ENCODE peak calls at places on chromosomes 13 and 19, in nine cellular contexts. One of them, this sample, is unnamed.

GRCh38 chr19:54684537-54684936 is 21.8 kb downstream of the LILRB4 start:
- DNase-seq in AG04450: no peak
- DNase-seq in heart left ventricle: no peak
- DNase-seq in ovary: no peak
- DNase-seq in testis: peak; percentile 36
- DNase-seq in B cell: no peak
- DNase-seq in astrocyte of the spinal cord: no peak
- DNase-seq in AG09319: no peak
- DNase-seq in epithelial cell of esophagus: peak; percentile 24
- DNase-seq in this sample: peak; percentile 19

GRCh38 chr13:34076943-34077703 is 259.2 kb downstream of the RFC3 start:
- DNase-seq in AG04450: no peak
- DNase-seq in heart left ventricle: no peak
- DNase-seq in ovary: no peak
- DNase-seq in testis: no peak
- DNase-seq in B cell: no peak
- DNase-seq in astrocyte of the spinal cord: peak; percentile 53
- DNase-seq in AG09319: peak; percentile 28
- DNase-seq in epithelial cell of esophagus: peak; percentile 32
- DNase-seq in this sample: no peak

GRCh38 chr13:69571606-69572323 is 535.9 kb upstream of the ATXN8OS start:
- DNase-seq in AG04450: no peak
- DNase-seq in heart left ventricle: no peak
- DNase-seq in ovary: no peak
- DNase-seq in testis: no peak
- DNase-seq in B cell: no peak
- DNase-seq in astrocyte of the spinal cord: no peak
- DNase-seq in AG09319: no peak
- DNase-seq in epithelial cell of esophagus: no peak
- DNase-seq in this sample: no peak

GRCh38 chr13:113857531-113858195 is 6.2 kb downstream of the GAS6 start:
- DNase-seq in AG04450: no peak
- DNase-seq in heart left ventricle: no peak
- DNase-seq in ovary: peak; percentile 9
- DNase-seq in testis: peak; percentile 16
- DNase-seq in B cell: no peak
- DNase-seq in astrocyte of the spinal cord: no peak
- DNase-seq in AG09319: no peak
- DNase-seq in epithelial cell of esophagus: peak; percentile 23
- DNase-seq in this sample: no peak

GRCh38 chr13:42847891-42848663 is 66.7 kb downstream of the FAM216B start:
- DNase-seq in AG04450: no peak
- DNase-seq in heart left ventricle: no peak
- DNase-seq in ovary: no peak
- DNase-seq in testis: no peak
- DNase-seq in B cell: no peak
- DNase-seq in astrocyte of the spinal cord: peak; percentile 63
- DNase-seq in AG09319: peak; percentile 3
- DNase-seq in epithelial cell of esophagus: no peak
- DNase-seq in this sample: no peak

GRCh38 chr13:112634102-112634501 is 46.1 kb upstream of the TUBGCP3 start:
- DNase-seq in AG04450: no peak
- DNase-seq in heart left ventricle: no peak
- DNase-seq in ovary: no peak
- DNase-seq in testis: no peak
- DNase-seq in B cell: no peak
- DNase-seq in astrocyte of the spinal cord: no peak
- DNase-seq in AG09319: no peak
- DNase-seq in epithelial cell of esophagus: no peak
- DNase-seq in this sample: no peak

GRCh38 chr13:82850644-82851043 is 1031.6 kb downstream of the SLITRK1 start:
- DNase-seq in AG04450: no peak
- DNase-seq in heart left ventricle: no peak
- DNase-seq in ovary: no peak
- DNase-seq in testis: no peak
- DNase-seq in B cell: no peak
- DNase-seq in astrocyte of the spinal cord: no peak
- DNase-seq in AG09319: no peak
- DNase-seq in epithelial cell of esophagus: no peak
- DNase-seq in this sample: no peak

GRCh38 chr19:46514589-46515289 is 19.1 kb upstream of the PNMA8B start:
- DNase-seq in AG04450: no peak
- DNase-seq in heart left ventricle: no peak
- DNase-seq in ovary: no peak
- DNase-seq in testis: no peak
- DNase-seq in B cell: no peak
- DNase-seq in astrocyte of the spinal cord: no peak
- DNase-seq in AG09319: no peak
- DNase-seq in epithelial cell of esophagus: no peak
- DNase-seq in this sample: no peak

GRCh38 chr19:13260883-13261653 is 110.9 kb downstream of the IER2 start:
- DNase-seq in AG04450: peak; percentile 54
- DNase-seq in heart left ventricle: no peak
- DNase-seq in ovary: no peak
- DNase-seq in testis: no peak
- DNase-seq in B cell: no peak
- DNase-seq in astrocyte of the spinal cord: peak; percentile 89
- DNase-seq in AG09319: peak; percentile 44
- DNase-seq in epithelial cell of esophagus: peak; percentile 95
- DNase-seq in this sample: peak; percentile 67

GRCh38 chr13:36718686-36719085 is 44.9 kb downstream of the SERTM1 start:
- DNase-seq in AG04450: no peak
- DNase-seq in heart left ventricle: no peak
- DNase-seq in ovary: no peak
- DNase-seq in testis: no peak
- DNase-seq in B cell: no peak
- DNase-seq in astrocyte of the spinal cord: peak; percentile 41
- DNase-seq in AG09319: no peak
- DNase-seq in epithelial cell of esophagus: no peak
- DNase-seq in this sample: no peak

GRCh38 chr13:113431171-113431570 is 22.1 kb downstream of the ADPRHL1 start:
- DNase-seq in AG04450: no peak
- DNase-seq in heart left ventricle: no peak
- DNase-seq in ovary: no peak
- DNase-seq in testis: no peak
- DNase-seq in B cell: no peak
- DNase-seq in astrocyte of the spinal cord: no peak
- DNase-seq in AG09319: no peak
- DNase-seq in epithelial cell of esophagus: no peak
- DNase-seq in this sample: no peak

GRCh38 chr19:8663920-8664670 is 33.7 kb downstream of the NFILZ start:
- DNase-seq in AG04450: no peak
- DNase-seq in heart left ventricle: no peak
- DNase-seq in ovary: no peak
- DNase-seq in testis: no peak
- DNase-seq in B cell: peak; percentile 63
- DNase-seq in astrocyte of the spinal cord: no peak
- DNase-seq in AG09319: no peak
- DNase-seq in epithelial cell of esophagus: no peak
- DNase-seq in this sample: peak; percentile 70

GRCh38 chr19:18322318-18322758 is 538 bp downstream of the LSM4 start:
- DNase-seq in AG04450: no peak
- DNase-seq in heart left ventricle: peak; percentile 51
- DNase-seq in ovary: no peak
- DNase-seq in testis: peak; percentile 60
- DNase-seq in B cell: peak; percentile 47
- DNase-seq in astrocyte of the spinal cord: peak; percentile 59
- DNase-seq in AG09319: no peak
- DNase-seq in epithelial cell of esophagus: peak; percentile 44
- DNase-seq in this sample: peak; percentile 77

GRCh38 chr19:604355-604754 is 14.7 kb downstream of the HCN2 start:
- DNase-seq in AG04450: no peak
- DNase-seq in heart left ventricle: no peak
- DNase-seq in ovary: no peak
- DNase-seq in testis: peak; percentile 46
- DNase-seq in B cell: no peak
- DNase-seq in astrocyte of the spinal cord: no peak
- DNase-seq in AG09319: no peak
- DNase-seq in epithelial cell of esophagus: no peak
- DNase-seq in this sample: peak; percentile 77

GRCh38 chr19:310141-310651 is 19.0 kb upstream of the PLPP2 start:
- DNase-seq in AG04450: peak; percentile 20
- DNase-seq in heart left ventricle: peak; percentile 16
- DNase-seq in ovary: no peak
- DNase-seq in testis: no peak
- DNase-seq in B cell: peak; percentile 45
- DNase-seq in astrocyte of the spinal cord: peak; percentile 74
- DNase-seq in AG09319: no peak
- DNase-seq in epithelial cell of esophagus: no peak
- DNase-seq in this sample: no peak

DNA sequence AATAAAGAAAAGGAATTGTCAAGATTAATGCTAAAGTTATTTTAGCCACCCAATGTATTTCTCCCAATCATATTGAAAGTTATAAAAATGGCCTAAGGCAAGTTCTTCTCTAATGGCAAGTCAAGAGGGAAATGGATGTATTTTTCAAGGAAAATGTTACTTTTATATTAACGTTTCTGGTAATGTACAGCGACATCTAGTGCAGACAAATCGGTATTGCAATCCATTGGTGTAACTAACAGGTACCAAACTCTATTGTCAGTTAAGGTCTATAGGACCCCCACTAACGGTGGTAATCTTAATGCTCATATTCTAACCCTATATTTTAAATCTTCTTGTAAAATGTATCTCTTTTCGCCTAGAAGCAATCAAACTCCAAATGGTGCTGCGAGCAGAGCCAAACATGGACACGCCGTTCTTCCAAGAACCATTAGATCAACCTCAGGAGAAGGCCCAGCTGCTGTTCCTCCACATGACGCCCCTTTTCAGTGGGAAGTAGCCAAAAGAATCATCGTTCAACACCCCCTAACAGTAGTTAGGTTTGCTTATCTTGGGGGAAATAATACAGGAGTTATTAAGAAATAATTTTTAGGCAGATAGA is 98.5 kb upstream of the PABPC3 start:
- DNase-seq in AG04450: no peak
- DNase-seq in heart left ventricle: no peak
- DNase-seq in ovary: no peak
- DNase-seq in testis: peak; percentile 54
- DNase-seq in B cell: no peak
- DNase-seq in astrocyte of the spinal cord: peak; percentile 40
- DNase-seq in AG09319: no peak
- DNase-seq in epithelial cell of esophagus: peak; percentile 33
- DNase-seq in this sample: peak; percentile 28
- TF ChIP-seq CTCF in AG04450: peak; percentile 63
- TF ChIP-seq CTCF in heart left ventricle: peak; percentile 79
- TF ChIP-seq CTCF in ovary: peak; percentile 30
- TF ChIP-seq CTCF in testis: peak; percentile 37
- TF ChIP-seq CTCF in B cell: peak; percentile 95
- TF ChIP-seq CTCF in astrocyte of the spinal cord: peak; percentile 74
- TF ChIP-seq CTCF in AG09319: peak; percentile 57
- TF ChIP-seq CTCF in epithelial cell of esophagus: peak; percentile 68
- TF ChIP-seq CTCF in this sample: peak; percentile 82

GRCh38 chr19:10858204-10858828 is 10.1 kb downstream of the C19orf38 start:
- DNase-seq in AG04450: no peak
- DNase-seq in heart left ventricle: no peak
- DNase-seq in ovary: no peak
- DNase-seq in testis: no peak
- DNase-seq in B cell: peak; percentile 26
- DNase-seq in astrocyte of the spinal cord: no peak
- DNase-seq in AG09319: no peak
- DNase-seq in epithelial cell of esophagus: no peak
- DNase-seq in this sample: peak; percentile 58
- TF ChIP-seq CTCF in AG04450: peak; percentile 86
- TF ChIP-seq CTCF in heart left ventricle: peak; percentile 57
- TF ChIP-seq CTCF in ovary: no peak
- TF ChIP-seq CTCF in testis: peak; percentile 18
- TF ChIP-seq CTCF in B cell: peak; percentile 54
- TF ChIP-seq CTCF in astrocyte of the spinal cord: peak; percentile 84
- TF ChIP-seq CTCF in AG09319: peak; percentile 73
- TF ChIP-seq CTCF in epithelial cell of esophagus: peak; percentile 64
- TF ChIP-seq CTCF in this sample: peak; percentile 98

GRCh38 chr19:35056513-35057063 is 15.1 kb downstream of the HPN start:
- DNase-seq in AG04450: no peak
- DNase-seq in heart left ventricle: no peak
- DNase-seq in ovary: no peak
- DNase-seq in testis: no peak
- DNase-seq in B cell: no peak
- DNase-seq in astrocyte of the spinal cord: no peak
- DNase-seq in AG09319: no peak
- DNase-seq in epithelial cell of esophagus: no peak
- DNase-seq in this sample: no peak

GRCh38 chr19:35053667-35054293 is 12.3 kb downstream of the HPN start:
- DNase-seq in AG04450: no peak
- DNase-seq in heart left ventricle: no peak
- DNase-seq in ovary: no peak
- DNase-seq in testis: no peak
- DNase-seq in B cell: no peak
- DNase-seq in astrocyte of the spinal cord: no peak
- DNase-seq in AG09319: no peak
- DNase-seq in epithelial cell of esophagus: no peak
- DNase-seq in this sample: no peak

GRCh38 chr19:35058370-35058769 is 16.8 kb downstream of the HPN start:
- DNase-seq in AG04450: no peak
- DNase-seq in heart left ventricle: no peak
- DNase-seq in ovary: no peak
- DNase-seq in testis: no peak
- DNase-seq in B cell: no peak
- DNase-seq in astrocyte of the spinal cord: no peak
- DNase-seq in AG09319: no peak
- DNase-seq in epithelial cell of esophagus: no peak
- DNase-seq in this sample: no peak

GRCh38 chr19:35054626-35055025 is 13.1 kb downstream of the HPN start:
- DNase-seq in AG04450: no peak
- DNase-seq in heart left ventricle: no peak
- DNase-seq in ovary: no peak
- DNase-seq in testis: no peak
- DNase-seq in B cell: no peak
- DNase-seq in astrocyte of the spinal cord: no peak
- DNase-seq in AG09319: no peak
- DNase-seq in epithelial cell of esophagus: no peak
- DNase-seq in this sample: no peak

DNA sequence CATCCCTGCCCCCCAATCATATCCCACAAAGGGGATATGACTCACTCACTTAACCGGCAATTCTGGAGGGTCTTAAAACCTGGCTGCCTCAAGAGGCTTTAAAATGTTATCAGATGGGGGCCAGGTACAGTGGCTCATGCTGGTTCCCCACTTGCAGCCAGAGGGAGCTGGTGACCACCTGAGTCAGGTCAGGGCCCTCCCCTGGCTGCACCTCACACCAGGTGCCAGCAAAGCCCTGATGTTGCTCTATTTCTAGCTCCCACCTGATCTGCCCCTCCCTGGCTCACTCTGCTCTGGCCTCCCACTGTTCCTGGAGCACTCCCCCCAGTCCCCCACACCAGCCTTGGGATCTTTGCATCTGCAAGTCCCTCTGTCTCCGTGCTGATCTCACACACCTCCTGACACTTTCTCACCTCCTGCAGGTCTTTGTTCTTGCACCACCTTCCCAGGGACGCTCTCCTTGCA is 14.2 kb downstream of the HPN start:
- DNase-seq in AG04450: no peak
- DNase-seq in heart left ventricle: no peak
- DNase-seq in ovary: no peak
- DNase-seq in testis: no peak
- DNase-seq in B cell: peak; percentile 51
- DNase-seq in astrocyte of the spinal cord: no peak
- DNase-seq in AG09319: no peak
- DNase-seq in epithelial cell of esophagus: peak; percentile 24
- DNase-seq in this sample: peak; percentile 46
- TF ChIP-seq CTCF in AG04450: no peak
- TF ChIP-seq CTCF in heart left ventricle: peak; percentile 14
- TF ChIP-seq CTCF in ovary: no peak
- TF ChIP-seq CTCF in testis: no peak
- TF ChIP-seq CTCF in B cell: peak; percentile 24
- TF ChIP-seq CTCF in astrocyte of the spinal cord: peak; percentile 23
- TF ChIP-seq CTCF in AG09319: no peak
- TF ChIP-seq CTCF in epithelial cell of esophagus: peak; percentile 35
- TF ChIP-seq CTCF in this sample: peak; percentile 14

GRCh38 chr19:48446579-48446978 is 796 bp downstream of the GRWD1 start:
- DNase-seq in AG04450: no peak
- DNase-seq in heart left ventricle: no peak
- DNase-seq in ovary: no peak
- DNase-seq in testis: no peak
- DNase-seq in B cell: no peak
- DNase-seq in astrocyte of the spinal cord: no peak
- DNase-seq in AG09319: no peak
- DNase-seq in epithelial cell of esophagus: no peak
- DNase-seq in this sample: no peak
- TF ChIP-seq CTCF in AG04450: no peak
- TF ChIP-seq CTCF in heart left ventricle: no peak
- TF ChIP-seq CTCF in ovary: no peak
- TF ChIP-seq CTCF in testis: no peak
- TF ChIP-seq CTCF in B cell: no peak
- TF ChIP-seq CTCF in astrocyte of the spinal cord: no peak
- TF ChIP-seq CTCF in AG09319: no peak
- TF ChIP-seq CTCF in epithelial cell of esophagus: no peak
- TF ChIP-seq CTCF in this sample: no peak